ENCODE peak calls at places on chromosomes 3 and 15, in eight cellular contexts. F, G, Q, K, A, P, E and C are unnamed samples.

GRCh38 chr15:80415331-80415730 is 11.1 kb downstream of the ARNT2 start:
- DNase-seq in P (no peak), G (no peak), Q (no peak), E (peak), A (no peak), F (no peak), K (no peak), C (no peak)

GRCh38 chr3:71258116-71258515 is 325.4 kb downstream of the FOXP1 start:
- DNase-seq in F (peak), Q (peak), P (no peak), K (no peak), A (no peak), G (peak), E (no peak), C (no peak)

GRCh38 chr3:184230081-184230602 is 757 bp downstream of the VWA5B2 start:
- DNase-seq in F (no peak), E (no peak), Q (peak), A (no peak), P (no peak), G (no peak), K (no peak), C (peak)

GRCh38 chr3:177724020-177724638 is 526.8 kb upstream of the TBL1XR1 start:
- DNase-seq in F (no peak), K (no peak), P (peak), Q (peak), E (no peak), A (peak), G (no peak), C (no peak)

GRCh38 chr3:14265246-14265962 is 86.8 kb downstream of the LSM3 start:
- DNase-seq in A (no peak), Q (no peak), F (no peak), E (no peak), K (no peak), G (peak), P (no peak), C (no peak)

GRCh38 chr3:141959921-141960554 is 83.6 kb downstream of the ATP1B3 start:
- DNase-seq in A (no peak), G (peak), Q (no peak), E (no peak), F (peak), K (no peak), P (no peak), C (no peak)

GRCh38 chr3:119769394-119770149 is 12.3 kb upstream of the NR1I2 start:
- DNase-seq in G (no peak), P (no peak), Q (no peak), A (no peak), E (no peak), F (peak), K (no peak), C (no peak)

GRCh38 chr15:52427804-52428203 is 100.9 kb downstream of the MYO5A start:
- DNase-seq in K (peak), Q (peak), E (no peak), G (peak), A (no peak), P (no peak), F (peak), C (no peak)

GRCh38 chr3:147614210-147614609 is 205.0 kb downstream of the ZIC1 start:
- DNase-seq in G (no peak), P (no peak), K (no peak), A (no peak), F (peak), E (no peak), Q (no peak), C (no peak)

GRCh38 chr3:176920806-176921205 is 276.5 kb downstream of the TBL1XR1 start:
- DNase-seq in E (no peak), Q (no peak), P (no peak), G (no peak), F (no peak), A (no peak), K (no peak), C (no peak)

GRCh38 chr3:69085543-69086132 is 901 bp downstream of the ARL6IP5 start:
- DNase-seq in F (peak), A (peak), K (peak), E (no peak), G (no peak), Q (no peak), P (peak), C (no peak)

GRCh38 chr15:79089331-79089889 is 1.2 kb downstream of the RASGRF1 start:
- DNase-seq in A (no peak), Q (peak), G (no peak), P (peak), K (no peak), E (no peak), F (no peak), C (no peak)

GRCh38 chr15:36331531-36332275 is 247.7 kb upstream of the CDIN1 start:
- DNase-seq in Q (no peak), A (no peak), F (peak), E (no peak), P (no peak), K (no peak), G (no peak), C (no peak)

GRCh38 chr3:139339219-139339906 is 4.5 kb upstream of the MRPS22 start:
- DNase-seq in E (no peak), K (peak), A (no peak), G (peak), P (no peak), Q (no peak), F (no peak), C (no peak)

GRCh38 chr15:67018451-67018850 is 47.0 kb upstream of the SMAD3 start:
- DNase-seq in E (no peak), Q (no peak), K (no peak), G (no peak), A (no peak), F (no peak), P (no peak), C (no peak)

GRCh38 chr3:64575211-64575844 is 112.5 kb downstream of the ADAMTS9 start:
- DNase-seq in G (no peak), A (no peak), F (peak), Q (no peak), E (no peak), K (no peak), P (no peak), C (no peak)

GRCh38 chr3:61358364-61358763 is 107.1 kb upstream of the FHIT start:
- DNase-seq in E (no peak), A (peak), P (no peak), G (no peak), Q (peak), K (no peak), F (no peak), C (no peak)

GRCh38 chr3:195893121-195893449 is 15.3 kb downstream of the TNK2 start:
- DNase-seq in P (no peak), F (no peak), A (peak), Q (no peak), E (no peak), K (no peak), G (no peak), C (no peak)

GRCh38 chr3:104102386-104102785 is 1264.3 kb upstream of the ALCAM start:
- DNase-seq in Q (peak), E (peak), K (peak), A (no peak), F (peak), G (peak), P (no peak), C (no peak)

GRCh38 chr15:81744364-81744763 is 301.5 kb downstream of the MEX3B start:
- DNase-seq in Q (no peak), A (no peak), E (no peak), F (no peak), G (no peak), P (no peak), K (no peak), C (no peak)

GRCh38 chr15:95887666-95888480 is 442.6 kb upstream of the NR2F2 start:
- DNase-seq in P (no peak), E (no peak), G (peak), F (no peak), K (no peak), Q (no peak), A (no peak), C (no peak)

GRCh38 chr3:34683851-34684250 is 885.4 kb downstream of the PDCD6IP start:
- DNase-seq in Q (peak), E (peak), K (peak), G (peak), A (peak), F (peak), P (no peak), C (no peak)

GRCh38 chr15:64717735-64718495 is 57.5 kb downstream of the RBPMS2 start:
- DNase-seq in G (no peak), F (no peak), E (no peak), K (peak), A (peak), Q (no peak), P (no peak), C (no peak)

GRCh38 chr15:96802870-96803269 is 472.4 kb downstream of the NR2F2 start:
- DNase-seq in F (no peak), E (no peak), A (no peak), Q (no peak), K (no peak), G (no peak), P (no peak), C (no peak)

GRCh38 chr15:62899090-62899493 is 143.5 kb upstream of the TPM1 start:
- DNase-seq in P (no peak), Q (peak), K (no peak), G (no peak), A (peak), F (peak), E (no peak), C (no peak)

GRCh38 chr15:34119291-34119690 is 17.4 kb downstream of the PGBD4 start:
- DNase-seq in F (peak), Q (no peak), K (no peak), A (no peak), E (no peak), P (no peak), G (peak), C (no peak)

GRCh38 chr15:71532994-71533393 is 277.4 kb upstream of the NR2E3 start:
- DNase-seq in Q (peak), A (no peak), F (peak), E (no peak), P (no peak), G (peak), K (no peak), C (no peak)

GRCh38 chr3:106814231-106814630 is 563.0 kb upstream of the CCDC54 start:
- DNase-seq in A (peak), P (no peak), E (no peak), G (no peak), F (peak), Q (no peak), K (no peak), C (no peak)

GRCh38 chr15:28006116-28006911 is 92.8 kb downstream of the OCA2 start:
- DNase-seq in K (no peak), P (peak), G (no peak), E (no peak), F (no peak), A (no peak), Q (no peak), C (no peak)

GRCh38 chr15:34039506-34040123 is 611 bp upstream of the AVEN start:
- DNase-seq in K (peak), P (no peak), E (no peak), G (no peak), F (no peak), Q (peak), A (no peak), C (no peak)

GRCh38 chr3:126018995-126019394 is 50.0 kb downstream of the ROPN1B start:
- DNase-seq in K (no peak), G (no peak), A (no peak), F (no peak), Q (no peak), E (no peak), P (no peak), C (no peak)

GRCh38 chr3:145900056-145900829 is 260.7 kb downstream of the PLOD2 start:
- DNase-seq in K (no peak), G (no peak), F (no peak), P (no peak), Q (no peak), A (no peak), E (no peak), C (no peak)

GRCh38 chr15:26702381-26702780 is 70.5 kb downstream of the GABRB3 start:
- DNase-seq in Q (no peak), P (no peak), E (no peak), K (no peak), F (no peak), A (no peak), G (no peak), C (no peak)

GRCh38 chr3:67531149-67532101 is 123.0 kb downstream of the SUCLG2 start:
- DNase-seq in E (no peak), F (peak), P (no peak), A (no peak), Q (no peak), K (no peak), G (peak), C (no peak)

GRCh38 chr3:29156071-29156715 is 124.7 kb upstream of the RBMS3 start:
- DNase-seq in Q (peak), E (no peak), F (no peak), G (no peak), A (no peak), P (no peak), K (no peak), C (no peak)

GRCh38 chr3:31908391-31909097 is 72.5 kb downstream of the OSBPL10 start:
- DNase-seq in K (no peak), A (no peak), F (no peak), Q (no peak), E (no peak), P (no peak), G (peak), C (no peak)

GRCh38 chr3:49276475-49277356 is at the start of gene C3orf62:
- DNase-seq in E (no peak), G (peak), F (peak), Q (peak), K (peak), P (peak), A (peak), C (peak)

GRCh38 chr3:148026009-148026588 is 616.9 kb downstream of the ZIC1 start:
- DNase-seq in E (no peak), Q (peak), F (no peak), P (no peak), K (no peak), A (no peak), G (no peak), C (no peak)

GRCh38 chr3:143307613-143308183 is 188.1 kb downstream of the CHST2 start:
- DNase-seq in K (peak), A (no peak), E (no peak), F (peak), G (no peak), P (no peak), Q (no peak), C (no peak)

GRCh38 chr15:88664151-88664778 is 25.4 kb downstream of the ISG20 start:
- DNase-seq in Q (no peak), F (no peak), G (no peak), K (peak), E (no peak), A (no peak), P (peak), C (no peak)
- TF ChIP-seq CTCF in Q (peak), F (no peak), G (no peak), K (peak), E (no peak), A (peak), P (no peak), C (no peak)

GRCh38 chr3:159870723-159871122 is 117.9 kb upstream of the IL12A start:
- DNase-seq in A (no peak), Q (no peak), E (no peak), G (no peak), K (no peak), P (no peak), F (no peak), C (no peak)
- TF ChIP-seq CTCF in A (no peak), Q (no peak), E (no peak), G (no peak), K (no peak), P (no peak), F (no peak), C (no peak)

DNA sequence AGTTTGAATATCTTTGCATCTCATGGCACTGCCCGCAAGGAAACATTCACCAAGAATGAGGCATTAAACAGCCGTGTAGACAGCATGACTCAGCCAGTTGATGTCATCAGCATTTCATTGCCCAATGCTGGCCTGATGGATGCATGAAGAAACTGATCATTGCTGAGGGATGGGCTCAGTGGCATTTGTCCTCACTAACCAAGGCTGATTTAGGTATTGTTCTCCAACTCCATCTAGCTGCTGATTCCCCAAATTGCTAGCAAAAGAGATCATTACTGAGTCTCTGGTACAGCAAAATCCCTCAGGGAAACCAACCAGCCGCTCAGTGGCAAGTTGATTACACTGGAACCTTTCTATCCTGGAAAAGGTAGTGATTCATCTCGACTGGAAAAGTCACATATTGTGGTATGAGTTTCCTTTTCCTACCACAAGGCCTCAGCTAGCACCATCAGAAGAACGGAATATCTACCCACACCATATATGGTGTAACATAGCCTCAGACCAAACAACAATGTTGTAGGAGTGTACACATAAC is 186.5 kb upstream of the GAP43 start:
- DNase-seq in F (peak), A (no peak), K (no peak), E (no peak), G (peak), Q (no peak), P (no peak), C (no peak)
- TF ChIP-seq CTCF in F (peak), A (no peak), K (no peak), E (no peak), G (peak), Q (peak), P (no peak), C (no peak)

GRCh38 chr15:30997270-30997669 is 5.8 kb upstream of the MTMR10 start:
- DNase-seq in E (no peak), Q (no peak), A (no peak), G (no peak), F (no peak), P (no peak), K (no peak), C (no peak)
- TF ChIP-seq CTCF in E (no peak), Q (no peak), A (no peak), G (no peak), F (no peak), P (no peak), K (no peak), C (no peak)

DNA sequence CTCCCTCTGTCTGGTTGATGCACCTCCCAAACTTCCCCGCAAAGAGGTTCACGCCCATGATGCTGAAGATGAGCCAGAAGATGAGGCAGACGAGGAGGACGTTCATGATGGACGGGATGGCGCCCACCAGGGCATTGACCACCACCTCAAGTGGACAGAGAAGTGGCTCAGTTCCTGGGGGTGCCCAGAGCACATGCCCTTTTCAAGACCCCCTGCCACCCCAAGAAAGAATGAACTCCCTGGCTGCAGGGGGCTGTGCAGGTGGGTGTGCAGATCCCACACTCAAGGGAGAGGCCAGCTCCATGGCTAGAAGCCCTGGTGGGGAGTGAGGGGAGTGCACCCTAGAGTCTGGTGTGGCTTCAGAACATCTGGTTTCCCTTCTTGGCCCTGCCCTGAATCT is 64.1 kb downstream of the EXOG start:
- DNase-seq in A (peak), F (no peak), K (peak), G (no peak), E (no peak), Q (no peak), P (peak), C (no peak)
- TF ChIP-seq CTCF in A (no peak), F (no peak), K (no peak), G (peak), E (no peak), Q (no peak), P (no peak), C (no peak)

GRCh38 chr3:23183114-23183513 is 20.0 kb upstream of the UBE2E2 start:
- DNase-seq in G (no peak), K (no peak), F (no peak), A (no peak), P (no peak), E (no peak), Q (no peak), C (no peak)

GRCh38 chr3:23189183-23189582 is 13.9 kb upstream of the UBE2E2 start:
- DNase-seq in K (no peak), E (no peak), F (no peak), Q (no peak), A (no peak), G (no peak), P (no peak), C (no peak)

DNA sequence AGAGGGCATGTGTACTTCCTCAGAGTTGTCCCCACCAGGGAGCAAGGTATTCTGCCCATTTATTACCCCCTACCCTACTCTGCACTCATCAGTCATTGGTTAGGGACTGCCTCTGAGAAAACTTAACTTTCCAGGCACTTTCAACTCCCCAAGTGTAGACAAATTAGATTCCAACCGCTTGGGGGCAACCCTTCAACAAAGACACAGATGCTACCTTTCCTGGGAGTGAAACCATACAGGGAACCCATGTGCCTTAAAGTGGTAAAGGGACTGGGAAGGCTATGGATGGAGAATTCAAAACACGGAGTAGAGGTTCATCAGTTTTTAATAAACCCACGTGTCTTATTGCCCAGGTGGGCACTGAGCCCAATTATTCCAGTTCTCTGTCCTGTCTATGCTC is 19.4 kb upstream of the UBE2E2 start:
- DNase-seq in F (peak), Q (peak), P (no peak), A (peak), E (peak), K (no peak), G (peak), C (no peak)
- TF ChIP-seq CTCF in F (peak), Q (peak), P (no peak), A (peak), E (peak), K (no peak), G (peak), C (no peak)